ENCODE peak calls at places on chromosome 10, in ten cellular contexts. D, C, R, W, K, F, Y, J, B and S are unnamed samples.
A peak's percentile ranks its signal among the peaks of the same experiment; 100 is the strongest.

GRCh38 chr10:23499317-23499716 is 60.4 kb downstream of the OTUD1 start:
- DNase-seq in F (no peak), R (no peak), C (no peak), D (no peak), W (no peak), Y (no peak), J (no peak), K (no peak), B (no peak), S (no peak)

GRCh38 chr10:86262671-86263165 is 103.9 kb downstream of the GRID1 start:
- DNase-seq in C (no peak), F (no peak), J (no peak), Y (peak; percentile 37), R (no peak), D (no peak), K (no peak), B (peak; percentile 12), W (no peak), S (no peak)

GRCh38 chr10:2949948-2950354 is 117.4 kb upstream of the PFKP start:
- DNase-seq in J (peak; percentile 28), D (no peak), K (no peak), F (no peak), C (peak; percentile 42), Y (no peak), B (no peak), R (no peak), W (no peak), S (peak; percentile 35)

GRCh38 chr10:112875474-112876267 is 74.4 kb upstream of the TCF7L2 start:
- DNase-seq in D (no peak), J (peak; percentile 86), B (peak; percentile 54), R (no peak), F (no peak), Y (no peak), K (no peak), C (peak; percentile 85), W (no peak), S (no peak)

GRCh38 chr10:93074137-93074596 is 474 bp downstream of the CYP26A1 start:
- DNase-seq in F (no peak), K (peak; percentile 54), W (peak; percentile 11), Y (no peak), C (no peak), R (peak; percentile 77), J (no peak), B (no peak), D (no peak), S (no peak)

GRCh38 chr10:31820096-31820495 is 108.5 kb downstream of the ARHGAP12 start:
- DNase-seq in B (no peak), J (no peak), W (no peak), C (no peak), F (no peak), R (no peak), K (no peak), D (no peak), Y (no peak), S (no peak)

GRCh38 chr10:92291921-92292860 is 1.2 kb downstream of the MARCHF5 start:
- DNase-seq in R (peak; percentile 32), C (peak; percentile 64), W (peak; percentile 63), B (peak; percentile 57), J (peak; percentile 57), K (peak; percentile 36), Y (peak; percentile 72), F (peak; percentile 50), D (no peak), S (peak; percentile 6)

GRCh38 chr10:71638087-71638576 is 81.4 kb downstream of the C10orf105 start:
- DNase-seq in F (no peak), C (peak; percentile 3), D (no peak), B (peak; percentile 84), R (peak; percentile 93), K (no peak), W (peak; percentile 84), J (no peak), Y (no peak), S (no peak)

GRCh38 chr10:1374901-1375804 is 319.0 kb downstream of the WDR37 start:
- DNase-seq in J (no peak), F (no peak), B (no peak), K (peak; percentile 13), W (no peak), R (no peak), C (no peak), Y (no peak), D (no peak), S (no peak)

GRCh38 chr10:101305241-101306230 is 48.4 kb upstream of the BTRC start:
- DNase-seq in K (no peak), C (no peak), J (no peak), F (no peak), D (no peak), R (no peak), W (no peak), Y (no peak), B (no peak), S (no peak)

GRCh38 chr10:31757374-31757773 is 171.3 kb downstream of the ARHGAP12 start:
- DNase-seq in B (no peak), C (no peak), W (no peak), J (no peak), F (no peak), Y (peak; percentile 75), R (no peak), K (no peak), D (no peak), S (no peak)

GRCh38 chr10:47090903-47091302 is 179.7 kb downstream of the PTPN20 start:
- DNase-seq in J (no peak), B (no peak), R (no peak), D (no peak), C (no peak), Y (no peak), W (no peak), K (no peak), F (no peak), S (no peak)

GRCh38 chr10:131847241-131847783 is 53.5 kb upstream of the PPP2R2D start:
- DNase-seq in J (no peak), F (no peak), B (no peak), C (no peak), W (no peak), R (no peak), Y (peak; percentile 62), K (no peak), D (no peak), S (no peak)